ENCODE peak calls at places on chromosome 3, in ten cellular contexts. Q is activated naive CD4-positive, alpha-beta T cell; R is ELR; W is DMS79 treated with DMSO at 0.1 percent for 48 hours; P is iris pigment epithelial cell; S is HTR-8/SVneo; D is NCI-H524; Z is stimulated activated CD8-positive, alpha-beta memory T cell treated with anti-CD3 and anti-CD28 coated beads, Interleukin-2, amount 100 ng/mL, for 48 hours; X is T-helper 2 cell; G is CD4-positive, alpha-beta memory T cell. O is an unnamed sample.

GRCh38 chr3:7518471-7518870 is 657.6 kb downstream of the GRM7 start:
- DNase-seq in Q (no peak), R (no peak), W (peak; percentile 59), P (peak; percentile 11), S (no peak), D (peak; percentile 62), Z (no peak), X (no peak), G (no peak), O (no peak)

GRCh38 chr3:83738202-83738601 is 1220.6 kb upstream of the CADM2 start:
- DNase-seq in Q (no peak), R (no peak), W (no peak), P (no peak), S (no peak), D (no peak), Z (no peak), X (no peak), G (no peak), O (no peak)

GRCh38 chr3:13684854-13685253 is 135.9 kb downstream of the FBLN2 start:
- DNase-seq in Q (no peak), R (no peak), W (no peak), P (no peak), S (no peak), D (no peak), Z (no peak), X (no peak), G (no peak), O (no peak)

GRCh38 chr3:1118074-1118473 is 25.2 kb downstream of the CNTN6 start:
- DNase-seq in Q (no peak), R (no peak), W (no peak), P (peak; percentile 69), S (no peak), D (no peak), Z (no peak), X (no peak), G (no peak), O (no peak)

GRCh38 chr3:154552338-154552737 is 122.3 kb upstream of the GPR149 start:
- DNase-seq in Q (no peak), R (peak; percentile 15), W (no peak), P (no peak), S (no peak), D (peak; percentile 29), Z (no peak), X (no peak), G (no peak), O (no peak)

GRCh38 chr3:125116311-125117069 is 60.7 kb upstream of the HEG1 start:
- DNase-seq in Q (no peak), R (peak; percentile 68), W (no peak), P (peak; percentile 87), S (peak; percentile 55), D (no peak), Z (no peak), X (no peak), G (no peak), O (peak; percentile 85)

GRCh38 chr3:128316456-128316855 is 150.2 kb downstream of the DNAJB8 start:
- DNase-seq in Q (peak; percentile 68), R (no peak), W (no peak), P (no peak), S (no peak), D (no peak), Z (peak; percentile 10), X (peak; percentile 83), G (peak; percentile 86), O (no peak)

GRCh38 chr3:131778526-131778925 is 256.3 kb downstream of the CPNE4 start:
- DNase-seq in Q (no peak), R (no peak), W (no peak), P (no peak), S (no peak), D (no peak), Z (no peak), X (no peak), G (no peak), O (no peak)

GRCh38 chr3:132605374-132605792 is 8.3 kb downstream of the ACKR4 start:
- DNase-seq in Q (no peak), R (peak; percentile 58), W (no peak), P (peak; percentile 69), S (no peak), D (no peak), Z (no peak), X (no peak), G (no peak), O (peak; percentile 39)

GRCh38 chr3:60588806-60589205 is 662.4 kb downstream of the FHIT start:
- DNase-seq in Q (no peak), R (peak; percentile 57), W (no peak), P (peak; percentile 46), S (no peak), D (no peak), Z (no peak), X (no peak), G (no peak), O (peak; percentile 77)

GRCh38 chr3:32759342-32759741 is 58.5 kb upstream of the TRIM71 start:
- DNase-seq in Q (no peak), R (no peak), W (no peak), P (no peak), S (no peak), D (no peak), Z (no peak), X (no peak), G (no peak), O (no peak)

GRCh38 chr3:129399145-129399894 is 29.1 kb downstream of the EFCAB12 start:
- DNase-seq in Q (peak; percentile 45), R (peak; percentile 97), W (peak; percentile 93), P (peak; percentile 96), S (peak; percentile 89), D (peak; percentile 96), Z (peak; percentile 46), X (peak; percentile 90), G (peak; percentile 84), O (peak; percentile 92)

GRCh38 chr3:52645549-52645948 is 40.2 kb downstream of the PBRM1 start:
- DNase-seq in Q (no peak), R (no peak), W (no peak), P (no peak), S (no peak), D (no peak), Z (no peak), X (no peak), G (no peak), O (no peak)

GRCh38 chr3:41569632-41570338 is 370.5 kb downstream of the CTNNB1 start:
- DNase-seq in Q (no peak), R (peak; percentile 8), W (no peak), P (no peak), S (no peak), D (no peak), Z (no peak), X (no peak), G (no peak), O (no peak)

GRCh38 chr3:10647376-10647775 is 142.0 kb upstream of the ATP2B2 start:
- DNase-seq in Q (no peak), R (no peak), W (no peak), P (no peak), S (no peak), D (no peak), Z (no peak), X (no peak), G (no peak), O (no peak)

GRCh38 chr3:55629432-55629831 is 142.3 kb upstream of the WNT5A start:
- DNase-seq in Q (no peak), R (no peak), W (peak; percentile 39), P (peak; percentile 79), S (no peak), D (no peak), Z (no peak), X (peak; percentile 62), G (no peak), O (no peak)

GRCh38 chr3:46393554-46394434 is 13.1 kb downstream of the CCR5AS start:
- DNase-seq in Q (no peak), R (peak; percentile 61), W (no peak), P (peak; percentile 52), S (no peak), D (no peak), Z (no peak), X (no peak), G (no peak), O (no peak)

GRCh38 chr3:25973111-25973510 is 183.2 kb downstream of the OXSM start:
- DNase-seq in Q (no peak), R (no peak), W (no peak), P (no peak), S (no peak), D (peak; percentile 13), Z (no peak), X (no peak), G (no peak), O (no peak)

GRCh38 chr3:113695426-113695817 is 1.0 kb downstream of the USF3 start:
- DNase-seq in Q (no peak), R (no peak), W (peak; percentile 48), P (peak; percentile 60), S (peak; percentile 35), D (no peak), Z (no peak), X (peak; percentile 59), G (no peak), O (peak; percentile 8)

GRCh38 chr3:143849854-143850549 is 1.7 kb upstream of the SLC9A9 start:
- DNase-seq in Q (no peak), R (peak; percentile 49), W (no peak), P (peak; percentile 91), S (no peak), D (no peak), Z (no peak), X (peak; percentile 92), G (no peak), O (peak; percentile 16)

GRCh38 chr3:53820084-53820483 is 26.1 kb downstream of the CHDH start:
- DNase-seq in Q (no peak), R (no peak), W (no peak), P (no peak), S (no peak), D (no peak), Z (no peak), X (no peak), G (no peak), O (no peak)

GRCh38 chr3:183008799-183009198 is 28.5 kb upstream of the DCUN1D1 start:
- DNase-seq in Q (no peak), R (no peak), W (no peak), P (peak; percentile 28), S (no peak), D (no peak), Z (no peak), X (no peak), G (no peak), O (no peak)